ENCODE peak calls at places on chromosomes 6 and 20, in seven cellular contexts. One of them, this sample, is unnamed.

GRCh38 chr6:37624606-37625574 is 72.8 kb downstream of the MDGA1 start:
- DNase-seq in GM20000: no peak
- DNase-seq in B cell: no peak
- DNase-seq in CD8-positive, alpha-beta memory T cell: no peak
- DNase-seq in progenitor cell of endocrine pancreas: no peak
- DNase-seq in Calu3: peak
- DNase-seq in NAMALWA: no peak
- DNase-seq in this sample: no peak

GRCh38 chr6:133568970-133569889 is 319.7 kb upstream of the TCF21 start:
- DNase-seq in GM20000: peak
- DNase-seq in NAMALWA: peak
- DNase-seq in B cell: no peak
- DNase-seq in Calu3: peak
- DNase-seq in CD8-positive, alpha-beta memory T cell: no peak
- DNase-seq in progenitor cell of endocrine pancreas: no peak
- DNase-seq in this sample: peak

GRCh38 chr6:40727272-40727671 is 140.1 kb upstream of the LRFN2 start:
- DNase-seq in NAMALWA: peak
- DNase-seq in progenitor cell of endocrine pancreas: no peak
- DNase-seq in GM20000: no peak
- DNase-seq in Calu3: no peak
- DNase-seq in CD8-positive, alpha-beta memory T cell: no peak
- DNase-seq in B cell: no peak
- DNase-seq in this sample: no peak

GRCh38 chr6:56477241-56477640 is 165.4 kb downstream of the DST start:
- DNase-seq in GM20000: no peak
- DNase-seq in progenitor cell of endocrine pancreas: no peak
- DNase-seq in B cell: no peak
- DNase-seq in CD8-positive, alpha-beta memory T cell: no peak
- DNase-seq in Calu3: no peak
- DNase-seq in NAMALWA: no peak
- DNase-seq in this sample: no peak

GRCh38 chr20:53500651-53501050 is 93.0 kb downstream of the ZNF217 start:
- DNase-seq in GM20000: no peak
- DNase-seq in NAMALWA: no peak
- DNase-seq in Calu3: no peak
- DNase-seq in progenitor cell of endocrine pancreas: no peak
- DNase-seq in CD8-positive, alpha-beta memory T cell: no peak
- DNase-seq in B cell: no peak
- DNase-seq in this sample: no peak

GRCh38 chr6:29626948-29627761 is 5.8 kb downstream of the GABBR1 start:
- DNase-seq in CD8-positive, alpha-beta memory T cell: no peak
- DNase-seq in NAMALWA: no peak
- DNase-seq in Calu3: no peak
- DNase-seq in progenitor cell of endocrine pancreas: no peak
- DNase-seq in GM20000: no peak
- DNase-seq in B cell: no peak
- DNase-seq in this sample: no peak

GRCh38 chr20:59412896-59413295 is 112.5 kb downstream of the EDN3 start:
- DNase-seq in GM20000: no peak
- DNase-seq in Calu3: no peak
- DNase-seq in CD8-positive, alpha-beta memory T cell: no peak
- DNase-seq in progenitor cell of endocrine pancreas: no peak
- DNase-seq in NAMALWA: no peak
- DNase-seq in B cell: no peak
- DNase-seq in this sample: no peak

GRCh38 chr20:49247792-49248191 is 28.6 kb downstream of the DDX27 start:
- DNase-seq in GM20000: no peak
- DNase-seq in CD8-positive, alpha-beta memory T cell: no peak
- DNase-seq in NAMALWA: no peak
- DNase-seq in Calu3: no peak
- DNase-seq in progenitor cell of endocrine pancreas: no peak
- DNase-seq in B cell: no peak
- DNase-seq in this sample: no peak

GRCh38 chr6:95203153-95203754 is 374.1 kb upstream of the MANEA start:
- DNase-seq in B cell: no peak
- DNase-seq in progenitor cell of endocrine pancreas: no peak
- DNase-seq in NAMALWA: peak
- DNase-seq in CD8-positive, alpha-beta memory T cell: no peak
- DNase-seq in GM20000: peak
- DNase-seq in Calu3: peak
- DNase-seq in this sample: peak

GRCh38 chr6:17045581-17046322 is 56.1 kb upstream of the STMND1 start:
- DNase-seq in CD8-positive, alpha-beta memory T cell: no peak
- DNase-seq in B cell: no peak
- DNase-seq in progenitor cell of endocrine pancreas: no peak
- DNase-seq in GM20000: no peak
- DNase-seq in NAMALWA: no peak
- DNase-seq in Calu3: no peak
- DNase-seq in this sample: no peak

GRCh38 chr20:40741507-40742106 is 52.6 kb upstream of the MAFB start:
- DNase-seq in GM20000: peak
- DNase-seq in progenitor cell of endocrine pancreas: no peak
- DNase-seq in NAMALWA: peak
- DNase-seq in Calu3: peak
- DNase-seq in CD8-positive, alpha-beta memory T cell: peak
- DNase-seq in B cell: no peak
- DNase-seq in this sample: peak

GRCh38 chr6:16901777-16902176 is 140.5 kb upstream of the ATXN1 start:
- DNase-seq in CD8-positive, alpha-beta memory T cell: no peak
- DNase-seq in GM20000: no peak
- DNase-seq in progenitor cell of endocrine pancreas: no peak
- DNase-seq in B cell: no peak
- DNase-seq in NAMALWA: no peak
- DNase-seq in Calu3: peak
- DNase-seq in this sample: no peak

GRCh38 chr6:24650365-24650764 is 4.4 kb upstream of the KIAA0319 start:
- DNase-seq in B cell: no peak
- DNase-seq in Calu3: no peak
- DNase-seq in NAMALWA: no peak
- DNase-seq in progenitor cell of endocrine pancreas: no peak
- DNase-seq in CD8-positive, alpha-beta memory T cell: no peak
- DNase-seq in GM20000: no peak
- DNase-seq in this sample: no peak

GRCh38 chr20:24063100-24063499 is 74.5 kb upstream of the GGTLC1 start:
- DNase-seq in GM20000: no peak
- DNase-seq in B cell: no peak
- DNase-seq in Calu3: no peak
- DNase-seq in CD8-positive, alpha-beta memory T cell: no peak
- DNase-seq in progenitor cell of endocrine pancreas: no peak
- DNase-seq in NAMALWA: no peak
- DNase-seq in this sample: no peak

GRCh38 chr6:43825187-43826115 is 55.4 kb downstream of the VEGFA start:
- DNase-seq in GM20000: no peak
- DNase-seq in NAMALWA: no peak
- DNase-seq in CD8-positive, alpha-beta memory T cell: no peak
- DNase-seq in Calu3: no peak
- DNase-seq in B cell: no peak
- DNase-seq in progenitor cell of endocrine pancreas: no peak
- DNase-seq in this sample: no peak

GRCh38 chr20:40604416-40604815 is 84.6 kb downstream of the MAFB start:
- DNase-seq in Calu3: no peak
- DNase-seq in GM20000: no peak
- DNase-seq in CD8-positive, alpha-beta memory T cell: no peak
- DNase-seq in B cell: no peak
- DNase-seq in NAMALWA: no peak
- DNase-seq in progenitor cell of endocrine pancreas: no peak
- DNase-seq in this sample: no peak

GRCh38 chr6:94260755-94261154 is 841.4 kb upstream of the EPHA7 start:
- DNase-seq in CD8-positive, alpha-beta memory T cell: no peak
- DNase-seq in progenitor cell of endocrine pancreas: no peak
- DNase-seq in GM20000: no peak
- DNase-seq in B cell: no peak
- DNase-seq in NAMALWA: no peak
- DNase-seq in Calu3: no peak
- DNase-seq in this sample: no peak

GRCh38 chr6:30533460-30534294 is 22.6 kb downstream of the GNL1 start:
- DNase-seq in NAMALWA: no peak
- DNase-seq in progenitor cell of endocrine pancreas: no peak
- DNase-seq in GM20000: no peak
- DNase-seq in B cell: no peak
- DNase-seq in CD8-positive, alpha-beta memory T cell: no peak
- DNase-seq in Calu3: no peak
- DNase-seq in this sample: no peak

GRCh38 chr6:31203345-31203979 is 33.0 kb upstream of the POU5F1 start:
- DNase-seq in B cell: peak
- DNase-seq in Calu3: peak
- DNase-seq in progenitor cell of endocrine pancreas: no peak
- DNase-seq in GM20000: no peak
- DNase-seq in CD8-positive, alpha-beta memory T cell: peak
- DNase-seq in NAMALWA: peak
- DNase-seq in this sample: peak

GRCh38 chr6:119671105-119671504 is 321.5 kb upstream of the MAN1A1 start:
- DNase-seq in NAMALWA: no peak
- DNase-seq in progenitor cell of endocrine pancreas: no peak
- DNase-seq in B cell: no peak
- DNase-seq in CD8-positive, alpha-beta memory T cell: no peak
- DNase-seq in Calu3: no peak
- DNase-seq in GM20000: no peak
- DNase-seq in this sample: no peak

GRCh38 chr6:119350202-119351004 is 842 bp upstream of the MAN1A1 start:
- DNase-seq in NAMALWA: peak
- DNase-seq in progenitor cell of endocrine pancreas: no peak
- DNase-seq in CD8-positive, alpha-beta memory T cell: peak
- DNase-seq in B cell: no peak
- DNase-seq in Calu3: peak
- DNase-seq in GM20000: peak
- DNase-seq in this sample: peak

GRCh38 chr6:41531591-41532582 is 14.3 kb upstream of the FOXP4 start:
- DNase-seq in Calu3: no peak
- DNase-seq in B cell: peak
- DNase-seq in GM20000: peak
- DNase-seq in progenitor cell of endocrine pancreas: no peak
- DNase-seq in CD8-positive, alpha-beta memory T cell: peak
- DNase-seq in NAMALWA: peak
- DNase-seq in this sample: no peak

GRCh38 chr20:45998761-45999160 is 9.9 kb upstream of the MMP9 start:
- DNase-seq in progenitor cell of endocrine pancreas: no peak
- DNase-seq in NAMALWA: no peak
- DNase-seq in B cell: no peak
- DNase-seq in GM20000: no peak
- DNase-seq in Calu3: no peak
- DNase-seq in CD8-positive, alpha-beta memory T cell: no peak
- DNase-seq in this sample: no peak

GRCh38 chr6:151067684-151068596 is 171.8 kb upstream of the AKAP12 start:
- DNase-seq in progenitor cell of endocrine pancreas: no peak
- DNase-seq in B cell: no peak
- DNase-seq in GM20000: no peak
- DNase-seq in CD8-positive, alpha-beta memory T cell: no peak
- DNase-seq in Calu3: peak
- DNase-seq in NAMALWA: no peak
- DNase-seq in this sample: peak

GRCh38 chr20:49510562-49511117 is 28.2 kb upstream of the KCNB1 start:
- DNase-seq in CD8-positive, alpha-beta memory T cell: no peak
- DNase-seq in B cell: no peak
- DNase-seq in GM20000: no peak
- DNase-seq in Calu3: no peak
- DNase-seq in NAMALWA: no peak
- DNase-seq in progenitor cell of endocrine pancreas: no peak
- DNase-seq in this sample: no peak

GRCh38 chr6:170032706-170033309 is 258.1 kb downstream of the DLL1 start:
- DNase-seq in NAMALWA: no peak
- DNase-seq in progenitor cell of endocrine pancreas: no peak
- DNase-seq in Calu3: no peak
- DNase-seq in GM20000: no peak
- DNase-seq in CD8-positive, alpha-beta memory T cell: no peak
- DNase-seq in B cell: no peak
- DNase-seq in this sample: no peak

GRCh38 chr6:88266126-88266525 is 100.0 kb upstream of the CNR1 start:
- DNase-seq in GM20000: no peak
- DNase-seq in CD8-positive, alpha-beta memory T cell: no peak
- DNase-seq in progenitor cell of endocrine pancreas: no peak
- DNase-seq in Calu3: no peak
- DNase-seq in B cell: no peak
- DNase-seq in NAMALWA: no peak
- DNase-seq in this sample: no peak

GRCh38 chr6:135901776-135902524 is 50.4 kb downstream of the PDE7B start:
- DNase-seq in B cell: no peak
- DNase-seq in GM20000: no peak
- DNase-seq in Calu3: no peak
- DNase-seq in CD8-positive, alpha-beta memory T cell: no peak
- DNase-seq in NAMALWA: no peak
- DNase-seq in progenitor cell of endocrine pancreas: no peak
- DNase-seq in this sample: no peak

GRCh38 chr6:45072014-45072413 is 256.1 kb upstream of the RUNX2 start:
- DNase-seq in NAMALWA: no peak
- DNase-seq in progenitor cell of endocrine pancreas: no peak
- DNase-seq in B cell: no peak
- DNase-seq in GM20000: no peak
- DNase-seq in CD8-positive, alpha-beta memory T cell: no peak
- DNase-seq in Calu3: no peak
- DNase-seq in this sample: no peak

GRCh38 chr6:144215402-144215931 is 65.2 kb downstream of the STX11 start:
- DNase-seq in progenitor cell of endocrine pancreas: no peak
- DNase-seq in GM20000: peak
- DNase-seq in Calu3: no peak
- DNase-seq in NAMALWA: peak
- DNase-seq in CD8-positive, alpha-beta memory T cell: no peak
- DNase-seq in B cell: no peak
- DNase-seq in this sample: no peak

GRCh38 chr6:119566546-119567263 is 217.1 kb upstream of the MAN1A1 start:
- DNase-seq in GM20000: no peak
- DNase-seq in B cell: no peak
- DNase-seq in NAMALWA: no peak
- DNase-seq in CD8-positive, alpha-beta memory T cell: no peak
- DNase-seq in Calu3: no peak
- DNase-seq in progenitor cell of endocrine pancreas: no peak
- DNase-seq in this sample: no peak